ENCODE peak calls at places on chromosomes 11 and 22, in seven cellular contexts. H is transverse colon, Y is uterus, M is NB4, U is IMR-90, E is HCT116, I is ovary. T is an unnamed sample.

GRCh38 chr11:133833899-133834296 is 11.4 kb downstream of the SPATA19 start:
- DNase-seq in H (no peak), Y (no peak), M (no peak), U (no peak), E (no peak), I (no peak), T (no peak)

GRCh38 chr22:20459862-20460261 is 22.2 kb upstream of the SCARF2 start:
- DNase-seq in H (no peak), Y (no peak), M (no peak), U (no peak), E (no peak), I (no peak), T (no peak)

GRCh38 chr11:19724765-19725164 is 12.1 kb downstream of the NAV2 start:
- DNase-seq in H (no peak), Y (no peak), M (no peak), U (no peak), E (no peak), I (no peak), T (no peak)

GRCh38 chr11:79794057-79794456 is 353.2 kb upstream of the TENM4 start:
- DNase-seq in H (no peak), Y (no peak), M (no peak), U (no peak), E (no peak), I (no peak), T (no peak)

GRCh38 chr11:111395081-111395480 is 16.0 kb upstream of the POU2AF1 start:
- DNase-seq in H (no peak), Y (no peak), M (no peak), U (no peak), E (no peak), I (no peak), T (no peak)

GRCh38 chr22:44358723-44359440 is 46.1 kb upstream of the SHISAL1 start:
- DNase-seq in H (no peak), Y (no peak), M (no peak), U (no peak), E (no peak), I (peak), T (no peak)

GRCh38 chr22:35688913-35689675 is 28.6 kb upstream of the APOL5 start:
- DNase-seq in H (no peak), Y (no peak), M (no peak), U (peak), E (no peak), I (no peak), T (no peak)

GRCh38 chr22:23922921-23923320 is 28.7 kb downstream of the MIF start:
- DNase-seq in H (no peak), Y (no peak), M (peak), U (no peak), E (no peak), I (no peak), T (no peak)

GRCh38 chr11:87072787-87073186 is 35.1 kb downstream of the TMEM135 start:
- DNase-seq in H (no peak), Y (no peak), M (no peak), U (no peak), E (no peak), I (no peak), T (no peak)

GRCh38 chr11:59263225-59263894 is 50.6 kb upstream of the MPEG1 start:
- DNase-seq in H (peak), Y (no peak), M (peak), U (no peak), E (peak), I (no peak), T (no peak)

GRCh38 chr11:61477734-61478148 is 30.8 kb upstream of the LRRC10B start:
- DNase-seq in H (peak), Y (peak), M (peak), U (no peak), E (no peak), I (peak), T (peak)

GRCh38 chr11:122617297-122617696 is 38.2 kb upstream of the UBASH3B start:
- DNase-seq in H (no peak), Y (no peak), M (no peak), U (peak), E (no peak), I (no peak), T (no peak)

GRCh38 chr11:132064987-132065620 is 694.7 kb downstream of the NTM start:
- DNase-seq in H (no peak), Y (no peak), M (no peak), U (peak), E (no peak), I (no peak), T (no peak)

GRCh38 chr22:22834783-22835182 is 52.8 kb upstream of the IGLL5 start:
- DNase-seq in H (no peak), Y (no peak), M (no peak), U (no peak), E (no peak), I (no peak), T (no peak)

GRCh38 chr11:94647926-94648325 is 80.8 kb downstream of the PIWIL4 start:
- DNase-seq in H (no peak), Y (peak), M (no peak), U (peak), E (no peak), I (peak), T (no peak)

GRCh38 chr11:78218707-78219492 is 30.2 kb downstream of the USP35 start:
- DNase-seq in H (no peak), Y (no peak), M (no peak), U (no peak), E (no peak), I (no peak), T (no peak)

GRCh38 chr11:126753990-126754389 is 246.6 kb downstream of the KIRREL3 start:
- DNase-seq in H (no peak), Y (no peak), M (no peak), U (no peak), E (no peak), I (no peak), T (no peak)

GRCh38 chr22:45201678-45202332 is 38.1 kb downstream of the NUP50 start:
- DNase-seq in H (no peak), Y (no peak), M (no peak), U (peak), E (no peak), I (no peak), T (no peak)

GRCh38 chr11:12318791-12319733 is 58.3 kb upstream of the PARVA start:
- DNase-seq in H (no peak), Y (no peak), M (no peak), U (peak), E (no peak), I (no peak), T (no peak)

GRCh38 chr11:70415642-70416395 is 17.5 kb downstream of the CTTN start:
- DNase-seq in H (no peak), Y (no peak), M (peak), U (peak), E (no peak), I (no peak), T (no peak)

GRCh38 chr11:43072096-43072495 is 239.7 kb upstream of the API5 start:
- DNase-seq in H (no peak), Y (no peak), M (no peak), U (no peak), E (no peak), I (no peak), T (no peak)

GRCh38 chr22:43015677-43016042 is 711 bp upstream of the PACSIN2 start:
- DNase-seq in H (no peak), Y (no peak), M (no peak), U (no peak), E (no peak), I (no peak), T (no peak)

DNA sequence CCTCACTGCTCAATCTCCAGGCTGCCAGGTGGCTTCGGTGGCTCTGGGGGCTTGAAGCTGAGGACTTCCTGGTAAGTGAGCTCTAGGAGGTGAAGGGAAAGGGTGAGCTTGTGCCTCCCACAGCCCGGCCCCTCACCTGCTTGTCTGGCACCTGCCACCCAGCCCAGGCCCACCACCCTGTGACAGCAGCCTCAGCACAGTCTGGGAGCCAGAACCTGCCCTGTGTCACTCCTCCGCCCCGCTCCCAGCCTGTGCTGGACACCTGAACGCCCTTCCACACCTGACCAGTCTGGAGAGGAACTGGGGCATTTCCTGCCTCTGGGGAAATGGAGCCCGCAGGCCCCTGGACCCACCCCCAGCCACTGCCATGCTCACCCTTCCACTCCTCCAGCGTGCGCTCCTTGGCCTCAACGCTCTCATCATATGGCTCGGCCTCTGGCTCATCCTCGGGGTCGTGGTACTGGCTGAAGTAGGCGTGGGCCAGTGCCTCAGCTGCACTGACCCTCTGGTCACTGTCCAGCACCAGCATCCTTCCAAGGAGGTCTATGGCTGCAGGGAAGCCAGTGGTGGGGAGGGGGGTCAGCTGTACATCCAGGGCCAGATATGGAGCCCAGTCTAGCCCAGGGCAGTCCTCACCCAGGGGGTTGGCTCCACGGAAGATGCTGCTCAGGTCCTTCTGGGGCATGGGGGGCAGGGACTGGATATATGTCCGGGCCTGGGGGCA is 3.6 kb upstream of the MAPK12 start:
- DNase-seq in H (no peak), Y (no peak), M (no peak), U (no peak), E (no peak), I (no peak), T (no peak)
- TF ChIP-seq POLR2A in H (no peak), Y (no peak), M (no peak), U (no peak), E (no peak), I (no peak), T (no peak)

GRCh38 chr22:39943366-39943765 is 16.8 kb upstream of the TMA7B start:
- DNase-seq in H (no peak), Y (no peak), M (no peak), U (no peak), E (no peak), I (no peak), T (no peak)

GRCh38 chr22:39949964-39950737 is 10.0 kb upstream of the TMA7B start:
- DNase-seq in H (no peak), Y (no peak), M (no peak), U (no peak), E (no peak), I (no peak), T (no peak)

GRCh38 chr22:39947488-39948216 is 12.5 kb upstream of the TMA7B start:
- DNase-seq in H (no peak), Y (no peak), M (no peak), U (no peak), E (no peak), I (no peak), T (no peak)

GRCh38 chr22:39943941-39944624 is 16.1 kb upstream of the TMA7B start:
- DNase-seq in H (no peak), Y (no peak), M (no peak), U (no peak), E (no peak), I (no peak), T (no peak)

DNA sequence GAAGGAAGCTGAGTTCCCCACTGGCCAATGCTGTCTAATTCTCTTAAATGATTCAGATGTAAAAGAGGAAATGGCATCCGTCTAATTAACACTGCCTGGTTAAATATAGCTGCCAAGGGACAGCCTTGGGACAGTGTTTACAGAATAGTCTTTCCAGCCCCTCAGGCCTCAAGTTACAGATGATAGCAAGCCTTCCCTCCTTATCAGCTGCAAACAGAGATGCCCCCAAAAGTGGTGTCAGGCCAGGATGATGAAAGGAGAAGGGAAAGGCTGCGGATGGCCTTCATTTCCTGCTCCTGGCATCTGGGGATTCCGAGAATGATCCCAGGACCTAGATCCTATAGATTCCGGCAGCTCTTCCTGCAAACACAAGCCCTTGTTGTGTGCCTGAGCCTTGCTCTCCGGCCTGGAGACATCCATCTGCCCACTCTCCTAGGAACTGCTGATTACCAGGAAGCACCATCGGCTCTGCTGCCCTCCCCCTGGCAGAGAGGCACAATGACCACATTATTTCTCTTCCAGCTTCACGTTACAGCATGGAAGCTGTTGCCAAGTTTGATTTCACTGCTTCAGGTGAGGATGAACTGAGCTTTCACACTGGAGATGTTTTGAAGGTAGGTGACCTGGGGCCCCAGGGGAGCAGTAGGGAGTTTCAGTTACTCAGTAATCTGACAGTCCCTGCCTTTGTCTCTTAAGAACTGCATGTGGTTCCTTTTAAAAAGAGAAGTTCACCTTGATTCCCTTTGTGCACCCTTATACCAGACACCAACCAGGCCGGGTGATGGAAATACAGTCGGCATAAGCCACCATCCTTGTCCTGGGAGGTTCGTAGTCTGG is 13.4 kb upstream of the TMA7B start:
- DNase-seq in H (no peak), Y (no peak), M (peak), U (no peak), E (no peak), I (no peak), T (no peak)
- TF ChIP-seq POLR2A in H (no peak), Y (no peak), M (no peak), U (no peak), E (no peak), I (no peak), T (no peak)

GRCh38 chr11:2271327-2272240 is 1.2 kb upstream of the ASCL2 start:
- DNase-seq in H (no peak), Y (peak), M (no peak), U (no peak), E (no peak), I (no peak), T (no peak)

GRCh38 chr11:2272946-2273280 is 2.5 kb upstream of the ASCL2 start:
- DNase-seq in H (no peak), Y (peak), M (no peak), U (no peak), E (no peak), I (no peak), T (no peak)

GRCh38 chr11:2273771-2274170 is 3.4 kb upstream of the ASCL2 start:
- DNase-seq in H (no peak), Y (peak), M (no peak), U (no peak), E (no peak), I (no peak), T (no peak)

GRCh38 chr11:2272241-2272945 is 2.0 kb upstream of the ASCL2 start:
- DNase-seq in H (no peak), Y (no peak), M (no peak), U (no peak), E (no peak), I (no peak), T (no peak)

DNA sequence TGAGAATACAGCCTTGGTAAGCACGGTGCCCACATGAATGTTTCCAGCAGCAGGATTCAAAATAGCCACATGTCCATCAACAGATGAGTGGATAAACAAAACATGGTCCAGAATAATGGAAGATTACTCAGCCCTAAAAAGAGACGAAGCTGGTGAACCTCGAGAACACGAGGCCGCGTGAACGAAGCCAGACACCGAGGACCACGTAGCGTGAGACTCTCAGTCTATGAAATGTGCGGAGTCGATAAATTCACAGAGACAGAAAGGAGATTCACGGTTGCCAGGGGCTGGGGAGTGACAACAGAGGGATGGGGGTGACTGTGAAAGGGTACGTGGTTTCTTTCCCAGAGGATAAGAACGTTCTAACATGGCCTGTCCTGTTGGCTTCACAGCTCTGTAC is 2.9 kb upstream of the ASCL2 start:
- DNase-seq in H (no peak), Y (peak), M (no peak), U (no peak), E (no peak), I (no peak), T (no peak)
- TF ChIP-seq POLR2A in H (no peak), Y (no peak), M (no peak), U (no peak), E (no peak), I (no peak), T (no peak)

GRCh38 chr11:64344160-64344559 is 4.2 kb downstream of the CCDC88B start:
- DNase-seq in H (no peak), Y (no peak), M (no peak), U (no peak), E (no peak), I (no peak), T (no peak)
- TF ChIP-seq POLR2A in H (no peak), Y (no peak), M (no peak), U (no peak), E (no peak), I (no peak), T (no peak)

GRCh38 chr11:75536786-75537629 is 11.3 kb upstream of the GDPD5 start:
- DNase-seq in H (no peak), Y (no peak), M (peak), U (peak), E (peak), I (no peak), T (peak)
- TF ChIP-seq POLR2A in H (no peak), Y (no peak), M (no peak), U (no peak), E (no peak), I (no peak), T (no peak)

GRCh38 chr11:32065865-32066264 is 25.0 kb upstream of the RCN1 start:
- DNase-seq in H (no peak), Y (no peak), M (peak), U (no peak), E (no peak), I (no peak), T (no peak)
- TF ChIP-seq POLR2A in H (no peak), Y (no peak), M (no peak), U (no peak), E (no peak), I (no peak), T (no peak)

DNA sequence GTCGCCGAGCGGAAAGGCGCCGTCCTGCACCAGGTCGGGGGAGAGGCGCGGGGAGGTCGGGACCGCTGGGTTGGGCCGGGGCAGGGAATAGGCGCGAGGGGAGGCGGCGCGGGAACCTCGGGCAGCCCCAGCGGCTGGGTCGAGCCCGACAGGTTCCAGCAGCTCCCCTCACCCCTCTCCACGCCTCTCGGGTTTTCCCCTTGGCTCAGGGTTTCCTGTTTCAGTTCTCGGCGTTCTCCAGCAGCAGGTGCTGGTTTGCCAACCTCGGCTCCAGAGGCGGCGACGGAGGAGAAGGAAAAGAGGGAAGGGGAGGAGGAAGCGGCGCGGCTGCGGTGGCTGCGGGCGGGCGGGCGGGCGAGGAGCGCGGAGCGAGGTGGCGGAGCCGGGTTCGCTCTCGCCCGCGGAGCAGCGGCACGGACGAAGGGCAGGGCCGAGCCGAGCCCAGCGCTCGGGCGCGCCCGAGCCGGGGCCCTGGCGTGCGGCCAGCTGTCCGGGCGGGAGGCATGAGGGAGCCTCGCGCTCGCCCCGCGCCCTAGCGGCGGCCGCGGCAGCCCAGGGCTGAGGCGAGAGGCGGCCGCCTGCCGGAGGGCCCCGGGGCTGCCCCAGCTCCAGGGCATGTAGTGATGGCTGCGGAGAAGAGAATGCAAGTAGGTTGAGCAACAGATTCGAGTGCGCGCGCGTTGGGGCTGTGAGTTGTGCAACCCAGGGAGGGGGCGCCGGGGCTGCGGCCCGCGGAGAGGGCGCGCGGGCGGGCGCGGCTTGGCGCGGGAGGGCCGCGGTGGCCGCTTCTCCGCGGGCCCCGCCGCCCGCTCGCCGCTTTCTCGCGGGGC is at the start of gene ZC3H12C:
- DNase-seq in H (peak), Y (peak), M (peak), U (peak), E (peak), I (peak), T (peak)
- TF ChIP-seq POLR2A in H (peak), Y (peak), M (no peak), U (peak), E (no peak), I (peak), T (no peak)

DNA sequence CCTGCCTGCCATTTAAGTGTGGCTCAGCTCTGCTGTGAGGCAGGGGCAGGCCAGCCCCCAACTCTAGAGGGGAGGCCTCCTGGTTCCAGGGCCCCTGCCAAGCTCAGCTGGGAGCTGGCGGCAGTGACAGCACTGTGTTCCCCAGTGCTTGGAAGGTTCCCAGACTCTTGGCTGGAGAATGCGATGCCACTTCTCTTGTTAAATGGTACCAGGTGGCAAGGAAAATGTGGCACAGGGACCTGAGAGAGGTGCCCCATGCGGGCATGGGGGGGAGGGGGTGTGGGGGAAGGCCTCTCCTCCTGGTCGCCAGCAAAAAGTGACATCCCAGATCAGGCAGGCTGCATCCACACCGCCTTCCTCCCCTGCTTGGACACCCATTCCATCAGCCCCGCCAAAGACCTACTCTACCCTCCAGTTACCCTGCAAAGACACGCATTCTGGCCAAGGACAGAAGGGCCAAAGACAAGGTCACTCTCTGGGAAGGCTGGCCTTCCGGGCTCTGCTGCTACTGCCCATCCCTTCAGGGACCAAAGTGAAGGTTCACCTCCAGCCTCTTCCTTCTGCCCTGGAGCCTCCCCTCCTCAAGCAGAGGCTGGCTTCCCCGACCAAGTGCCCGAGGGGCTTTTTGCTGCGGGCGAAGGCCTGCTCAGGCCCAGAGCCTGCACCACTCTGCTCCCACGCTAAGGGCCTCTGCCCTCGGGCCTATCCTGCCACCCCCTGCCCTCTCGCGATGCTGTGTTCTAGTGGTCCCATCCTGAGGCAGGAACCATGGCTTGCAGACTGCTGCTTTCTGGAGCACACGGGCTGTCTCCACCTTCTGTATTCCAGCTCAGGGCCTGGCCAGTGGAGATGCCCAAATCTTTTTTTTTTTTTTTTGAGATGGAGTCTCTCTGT is 8.7 kb upstream of the TNFRSF13C start:
- DNase-seq in H (no peak), Y (no peak), M (no peak), U (no peak), E (no peak), I (no peak), T (no peak)
- TF ChIP-seq POLR2A in H (no peak), Y (no peak), M (no peak), U (no peak), E (no peak), I (no peak), T (no peak)

T was measured in H54.